ENCODE peak calls at places on chromosomes 12 and 14, in four cellular contexts. M is A549, K is AG10803, N is tibial artery. B is an unnamed sample.

GRCh38 chr14:100649173-100649519 is 61.9 kb upstream of the BEGAIN start:
- DNase-seq in N (no peak), K (peak; percentile 22), M (no peak), B (peak; percentile 64)

GRCh38 chr12:57610553-57611115 is 601 bp upstream of the ARHGEF25 start:
- DNase-seq in K (no peak), M (no peak), N (peak; percentile 93), B (no peak)

GRCh38 chr14:103686831-103687485 is 28.3 kb downstream of the XRCC3 start:
- DNase-seq in M (no peak), N (no peak), K (peak; percentile 32), B (no peak)

GRCh38 chr12:11967356-11968040 is 103.2 kb upstream of the BCL2L14 start:
- DNase-seq in K (no peak), M (no peak), N (no peak), B (no peak)

GRCh38 chr14:63840981-63841380 is 11.8 kb upstream of the SYNE2 start:
- DNase-seq in M (no peak), N (no peak), K (no peak), B (no peak)

GRCh38 chr12:69497308-69498026 is 27.3 kb downstream of the FRS2 start:
- DNase-seq in K (no peak), N (no peak), M (no peak), B (no peak)

GRCh38 chr14:72810201-72810600 is 83.7 kb downstream of the DPF3 start:
- DNase-seq in K (no peak), M (no peak), N (no peak), B (no peak)

GRCh38 chr14:42163136-42163535 is 556.5 kb downstream of the LRFN5 start:
- DNase-seq in N (no peak), M (no peak), K (no peak), B (no peak)

GRCh38 chr12:91885851-91886250 is 259.8 kb downstream of the BTG1 start:
- DNase-seq in N (no peak), K (no peak), M (no peak), B (no peak)

GRCh38 chr12:119082496-119082895 is 96.2 kb upstream of the HSPB8 start:
- DNase-seq in K (no peak), N (no peak), M (no peak), B (no peak)

GRCh38 chr14:48973136-48973535 is 613.0 kb downstream of the RPS29 start:
- DNase-seq in N (no peak), M (no peak), K (peak; percentile 27), B (no peak)

GRCh38 chr14:92473261-92473946 is 40.2 kb upstream of the RIN3 start:
- DNase-seq in K (peak; percentile 86), N (no peak), M (peak; percentile 38), B (peak; percentile 86)

GRCh38 chr12:27975222-27976136 is 2.9 kb upstream of the PTHLH start:
- DNase-seq in N (no peak), K (peak; percentile 57), M (no peak), B (peak; percentile 27)

GRCh38 chr12:107791465-107792089 is 17.1 kb downstream of the ASCL4 start:
- DNase-seq in K (no peak), N (no peak), M (no peak), B (no peak)

GRCh38 chr12:105036937-105037649 is 47.2 kb downstream of the ALDH1L2 start:
- DNase-seq in M (no peak), N (no peak), K (no peak), B (no peak)

GRCh38 chr14:94028450-94028826 is 2.3 kb downstream of the OTUB2 start:
- DNase-seq in K (no peak), N (no peak), M (no peak), B (no peak)

GRCh38 chr14:105067140-105067968 is 2.1 kb upstream of the GPR132 start:
- DNase-seq in K (no peak), M (no peak), N (peak; percentile 62), B (no peak)

GRCh38 chr14:104579507-104579906 is at the start of gene C14orf180:
- DNase-seq in K (no peak), N (peak; percentile 73), M (no peak), B (no peak)

GRCh38 chr14:99575043-99576023 is 28.7 kb downstream of the CCDC85C start:
- DNase-seq in K (peak; percentile 43), N (no peak), M (peak; percentile 58), B (peak; percentile 19)

GRCh38 chr14:105486974-105487448 is 325 bp downstream of the CRIP1 start:
- DNase-seq in K (peak; percentile 40), M (no peak), N (peak; percentile 95), B (no peak)

GRCh38 chr14:68359862-68360552 is 432.9 kb downstream of the ZFP36L1 start:
- DNase-seq in N (peak; percentile 88), M (peak; percentile 22), K (peak; percentile 72), B (peak; percentile 17)

GRCh38 chr14:32028599-32028998 is 48.5 kb upstream of the ARHGAP5 start:
- DNase-seq in K (peak; percentile 41), M (no peak), N (no peak), B (no peak)

GRCh38 chr14:61836807-61837206 is 74.6 kb downstream of the SNAPC1 start:
- DNase-seq in N (no peak), K (no peak), M (no peak), B (no peak)

GRCh38 chr14:29799718-29800117 is 127.9 kb downstream of the PRKD1 start:
- DNase-seq in M (no peak), N (no peak), K (no peak), B (no peak)

GRCh38 chr14:90758959-90759358 is 57.3 kb downstream of the TTC7B start:
- DNase-seq in N (peak; percentile 91), K (peak; percentile 76), M (no peak), B (no peak)

GRCh38 chr12:53064613-53065415 is 14.4 kb downstream of the SPRYD3 start:
- DNase-seq in N (peak; percentile 74), M (no peak), K (no peak), B (no peak)

GRCh38 chr12:121008347-121009098 is 7.8 kb downstream of the C12orf43 start:
- DNase-seq in K (no peak), M (no peak), N (no peak), B (no peak)

GRCh38 chr12:108570743-108571603 is 8.6 kb downstream of the ISCU start:
- DNase-seq in K (peak; percentile 75), M (no peak), N (peak; percentile 55), B (peak; percentile 49)

GRCh38 chr14:80239631-80240030 is 28.3 kb upstream of the DIO2 start:
- DNase-seq in K (peak; percentile 17), N (no peak), M (no peak), B (no peak)

GRCh38 chr14:33377596-33378390 is 439.1 kb downstream of the NPAS3 start:
- DNase-seq in M (no peak), N (no peak), K (no peak), B (no peak)

GRCh38 chr14:87102979-87103378 is 890.0 kb downstream of the GALC start:
- DNase-seq in K (peak; percentile 19), N (no peak), M (no peak), B (no peak)

GRCh38 chr14:36880276-36880675 is 218.6 kb downstream of the PAX9 start:
- DNase-seq in K (no peak), N (no peak), M (no peak), B (no peak)

GRCh38 chr14:23154876-23155587 is 28.4 kb downstream of the SLC7A8 start:
- DNase-seq in N (peak; percentile 96), K (peak; percentile 94), M (no peak), B (peak; percentile 86)

GRCh38 chr14:57848353-57848752 is 17.5 kb downstream of the SLC35F4 start:
- DNase-seq in K (peak; percentile 42), M (no peak), N (no peak), B (no peak)

GRCh38 chr14:57848786-57849185 is 17.1 kb downstream of the SLC35F4 start:
- DNase-seq in K (no peak), M (no peak), N (no peak), B (no peak)

GRCh38 chr14:57847096-57847495 is 18.8 kb downstream of the SLC35F4 start:
- DNase-seq in M (no peak), N (no peak), K (peak; percentile 83), B (no peak)

GRCh38 chr14:57846631-57847030 is 19.3 kb downstream of the SLC35F4 start:
- DNase-seq in K (no peak), N (no peak), M (no peak), B (no peak)

GRCh38 chr14:57845802-57846531 is 19.9 kb downstream of the SLC35F4 start:
- DNase-seq in M (no peak), K (peak; percentile 53), N (no peak), B (no peak)
- TF ChIP-seq CTCF in M (no peak), K (peak; percentile 33), N (no peak), B (no peak)

GRCh38 chr12:66066929-66067281 is 63.6 kb downstream of the LLPH start:
- DNase-seq in N (no peak), K (no peak), M (no peak), B (no peak)

GRCh38 chr12:66065146-66065545 is 65.4 kb downstream of the LLPH start:
- DNase-seq in K (peak; percentile 33), N (no peak), M (no peak), B (no peak)

GRCh38 chr12:66063976-66064375 is 66.6 kb downstream of the LLPH start:
- DNase-seq in K (peak; percentile 62), N (no peak), M (no peak), B (no peak)

GRCh38 chr12:66065623-66066022 is 64.9 kb downstream of the LLPH start:
- DNase-seq in N (no peak), M (no peak), K (peak; percentile 53), B (no peak)

DNA sequence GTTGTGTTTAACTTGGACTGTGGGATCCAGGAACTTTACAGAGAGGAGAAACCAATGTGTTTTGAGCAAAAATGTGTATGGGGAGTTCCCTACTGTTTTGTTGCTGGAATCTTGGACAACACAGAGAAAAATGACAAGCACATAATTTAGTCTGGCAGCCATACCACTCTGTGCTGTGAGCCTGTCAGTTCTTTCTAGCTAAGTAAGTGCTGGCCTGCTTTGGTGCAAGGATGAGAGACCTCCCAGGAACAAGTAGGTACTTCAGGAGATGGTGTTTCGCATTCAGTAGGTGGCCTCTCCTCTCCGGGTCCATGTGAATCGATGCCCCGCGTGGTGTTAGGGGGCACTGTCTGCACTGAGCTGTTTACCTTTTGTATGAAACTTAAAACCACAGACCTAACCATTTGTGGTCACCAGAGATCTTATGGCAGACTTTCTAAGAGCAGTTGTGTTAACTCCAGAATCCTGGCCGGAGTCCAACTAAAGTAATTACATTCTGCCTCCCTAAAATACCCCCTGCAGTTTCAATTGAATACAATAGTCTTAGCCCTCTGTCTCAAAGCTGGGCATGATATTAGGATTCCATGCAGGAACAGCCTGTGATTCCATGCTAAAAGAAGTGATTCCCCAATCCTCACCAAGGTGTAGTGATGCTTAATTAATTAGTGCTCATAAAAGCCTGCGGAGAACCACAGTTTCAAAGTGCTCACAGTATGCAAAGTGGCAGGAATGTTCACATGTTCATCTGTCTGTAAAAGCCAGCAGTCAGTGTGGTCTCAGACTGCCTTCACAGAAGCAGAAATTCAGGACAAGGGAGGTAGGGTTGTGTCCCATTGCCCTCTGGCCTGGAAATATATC is 64.2 kb downstream of the LLPH start:
- DNase-seq in K (peak; percentile 50), M (no peak), N (no peak), B (no peak)
- TF ChIP-seq CTCF in K (peak; percentile 5), M (no peak), N (no peak), B (peak; percentile 13)

DNA sequence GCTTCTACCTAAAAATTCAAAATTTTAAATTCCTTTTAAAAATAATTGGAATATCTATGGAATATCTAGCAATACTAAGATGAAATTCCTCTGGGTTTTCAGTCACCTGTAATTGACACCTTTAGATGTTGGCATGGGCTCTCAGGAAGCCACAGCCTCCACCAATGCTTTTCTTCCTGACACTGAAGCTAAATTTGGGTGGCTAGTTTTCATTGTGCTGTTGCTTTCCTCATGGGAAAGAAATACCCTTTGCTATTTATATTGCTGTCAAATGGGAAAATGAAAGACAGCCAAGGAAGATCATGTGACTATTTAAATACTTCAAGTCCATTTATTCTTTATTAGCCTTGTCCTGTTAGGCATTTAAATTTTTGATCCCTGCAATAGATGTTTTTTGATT is 313.0 kb downstream of the NAV3 start:
- DNase-seq in K (no peak), N (no peak), M (no peak), B (no peak)
- TF ChIP-seq CTCF in K (no peak), N (no peak), M (no peak), B (no peak)

GRCh38 chr12:43992856-43993255 is 157.0 kb downstream of the TMEM117 start:
- DNase-seq in K (no peak), M (no peak), N (no peak), B (no peak)
- TF ChIP-seq CTCF in K (no peak), M (no peak), N (no peak), B (no peak)

B was measured in HFFc6.